ENCODE peak calls at places on chromosomes 11 and 22, in five cellular contexts. K is naive thymus-derived CD8-positive, alpha-beta T cell; T is T-helper 9 cell; R is GM04503; Y is COR-L47. J is an unnamed sample.

GRCh38 chr22:32457031-32457430 is 7.2 kb downstream of the BPIFC start:
- DNase-seq in R (no peak), T (no peak), K (no peak), Y (no peak), J (no peak)

GRCh38 chr11:122995526-122995925 is 13.9 kb upstream of the BSX start:
- DNase-seq in R (no peak), Y (no peak), K (no peak), T (no peak), J (no peak)

GRCh38 chr22:19287889-19288288 is 3.6 kb downstream of the CLTCL1 start:
- DNase-seq in K (no peak), Y (no peak), R (peak), T (no peak), J (peak)

GRCh38 chr11:95790933-95791247 is 592 bp downstream of the CEP57 start:
- DNase-seq in R (no peak), Y (peak), K (peak), T (peak), J (no peak)

GRCh38 chr11:2436521-2437031 is 7.7 kb downstream of the TRPM5 start:
- DNase-seq in T (no peak), Y (no peak), K (no peak), R (no peak), J (no peak)

GRCh38 chr11:71542856-71543743 is 5.1 kb upstream of the KRTAP5-9 start:
- DNase-seq in R (no peak), Y (no peak), T (no peak), K (no peak), J (no peak)

GRCh38 chr11:114202011-114202609 is 94.1 kb upstream of the NNMT start:
- DNase-seq in K (no peak), Y (no peak), R (no peak), T (no peak), J (no peak)

GRCh38 chr11:1589996-1590395 is 4.9 kb upstream of the KRTAP5-1 start:
- DNase-seq in R (no peak), K (no peak), Y (no peak), T (no peak), J (no peak)

GRCh38 chr11:130609121-130610035 is 160.9 kb downstream of the ADAMTS15 start:
- DNase-seq in R (no peak), K (no peak), Y (no peak), T (no peak), J (no peak)

GRCh38 chr22:44410396-44411056 is 87.5 kb downstream of the RTL6 start:
- DNase-seq in R (no peak), K (no peak), Y (peak), T (no peak), J (no peak)

GRCh38 chr11:87063982-87064381 is 26.2 kb downstream of the TMEM135 start:
- DNase-seq in Y (no peak), K (no peak), R (no peak), T (no peak), J (no peak)

GRCh38 chr11:130431806-130432205 is 3.4 kb upstream of the ADAMTS8 start:
- DNase-seq in R (no peak), T (no peak), Y (no peak), K (no peak), J (no peak)

GRCh38 chr22:23104109-23104971 is 34.0 kb downstream of the GNAZ start:
- DNase-seq in K (no peak), Y (no peak), T (no peak), R (no peak), J (no peak)

GRCh38 chr11:126359431-126360048 is 4.1 kb downstream of the ST3GAL4 start:
- DNase-seq in K (no peak), R (no peak), Y (peak), T (no peak), J (peak)

GRCh38 chr11:73439002-73439843 is 63.0 kb downstream of the RELT start:
- DNase-seq in R (no peak), T (no peak), Y (no peak), K (no peak), J (no peak)

GRCh38 chr11:127996825-127997224 is 590.5 kb downstream of the ETS1 start:
- DNase-seq in K (no peak), T (no peak), R (peak), Y (no peak), J (peak)